ENCODE peak calls at places on chromosome 4, in six cellular contexts. One of them, this sample, is unnamed.
A peak's percentile ranks its signal among the peaks of the same experiment; 100 is the strongest.

GRCh38 chr4:57018930-57019329 is 40.2 kb downstream of the POLR2B start:
- DNase-seq in left lung: no peak
- DNase-seq in brain microvascular endothelial cell: no peak
- DNase-seq in pancreas: no peak
- DNase-seq in keratinocyte: no peak
- DNase-seq in bronchial epithelial cell: no peak
- DNase-seq in this sample: no peak

GRCh38 chr4:68878048-68878447 is 62.3 kb downstream of the UGT2B10 start:
- DNase-seq in keratinocyte: no peak
- DNase-seq in pancreas: no peak
- DNase-seq in brain microvascular endothelial cell: no peak
- DNase-seq in left lung: no peak
- DNase-seq in bronchial epithelial cell: no peak
- DNase-seq in this sample: no peak

GRCh38 chr4:87103691-87104187 is 116.7 kb downstream of the KLHL8 start:
- DNase-seq in pancreas: no peak
- DNase-seq in left lung: no peak
- DNase-seq in brain microvascular endothelial cell: peak; percentile 66
- DNase-seq in bronchial epithelial cell: peak; percentile 98
- DNase-seq in keratinocyte: peak; percentile 55
- DNase-seq in this sample: no peak

GRCh38 chr4:170420255-170420693 is 330.5 kb upstream of the AADAT start:
- DNase-seq in brain microvascular endothelial cell: no peak
- DNase-seq in pancreas: no peak
- DNase-seq in bronchial epithelial cell: peak; percentile 27
- DNase-seq in left lung: no peak
- DNase-seq in keratinocyte: no peak
- DNase-seq in this sample: no peak

GRCh38 chr4:18012807-18013462 is 8.6 kb downstream of the LCORL start:
- DNase-seq in keratinocyte: no peak
- DNase-seq in left lung: no peak
- DNase-seq in brain microvascular endothelial cell: no peak
- DNase-seq in bronchial epithelial cell: peak; percentile 5
- DNase-seq in pancreas: no peak
- DNase-seq in this sample: no peak

GRCh38 chr4:116499-116898 is 7.8 kb upstream of the ZNF718 start:
- DNase-seq in bronchial epithelial cell: no peak
- DNase-seq in keratinocyte: no peak
- DNase-seq in pancreas: no peak
- DNase-seq in brain microvascular endothelial cell: no peak
- DNase-seq in left lung: no peak
- DNase-seq in this sample: no peak

GRCh38 chr4:139889194-139889762 is 223.7 kb downstream of the MGST2 start:
- DNase-seq in bronchial epithelial cell: peak; percentile 94
- DNase-seq in keratinocyte: peak; percentile 66
- DNase-seq in pancreas: no peak
- DNase-seq in left lung: no peak
- DNase-seq in brain microvascular endothelial cell: no peak
- DNase-seq in this sample: no peak

GRCh38 chr4:129926936-129927335 is 831.0 kb downstream of the C4orf33 start:
- DNase-seq in bronchial epithelial cell: no peak
- DNase-seq in left lung: no peak
- DNase-seq in pancreas: no peak
- DNase-seq in keratinocyte: no peak
- DNase-seq in brain microvascular endothelial cell: no peak
- DNase-seq in this sample: no peak

GRCh38 chr4:112916868-112917267 is 132.6 kb upstream of the ANK2 start:
- DNase-seq in bronchial epithelial cell: peak; percentile 5
- DNase-seq in pancreas: no peak
- DNase-seq in left lung: no peak
- DNase-seq in keratinocyte: no peak
- DNase-seq in brain microvascular endothelial cell: peak; percentile 69
- DNase-seq in this sample: no peak

GRCh38 chr4:119172223-119172622 is 36.6 kb downstream of the MYOZ2 start:
- DNase-seq in keratinocyte: no peak
- DNase-seq in bronchial epithelial cell: peak; percentile 18
- DNase-seq in brain microvascular endothelial cell: no peak
- DNase-seq in pancreas: no peak
- DNase-seq in left lung: no peak
- DNase-seq in this sample: no peak

GRCh38 chr4:62543002-62543401 is 1342.9 kb downstream of the ADGRL3 start:
- DNase-seq in left lung: no peak
- DNase-seq in pancreas: no peak
- DNase-seq in brain microvascular endothelial cell: no peak
- DNase-seq in bronchial epithelial cell: no peak
- DNase-seq in keratinocyte: no peak
- DNase-seq in this sample: no peak

GRCh38 chr4:113978561-113979156 is 788 bp downstream of the ARSJ start:
- DNase-seq in bronchial epithelial cell: peak; percentile 41
- DNase-seq in left lung: peak; percentile 80
- DNase-seq in keratinocyte: no peak
- DNase-seq in pancreas: peak; percentile 35
- DNase-seq in brain microvascular endothelial cell: no peak
- DNase-seq in this sample: no peak

GRCh38 chr4:94909645-94910044 is 151.9 kb downstream of the BMPR1B start:
- DNase-seq in pancreas: no peak
- DNase-seq in left lung: no peak
- DNase-seq in bronchial epithelial cell: no peak
- DNase-seq in brain microvascular endothelial cell: no peak
- DNase-seq in keratinocyte: no peak
- DNase-seq in this sample: no peak

GRCh38 chr4:53763813-53764597 is 172.7 kb upstream of the LNX1 start:
- DNase-seq in left lung: peak; percentile 40
- DNase-seq in bronchial epithelial cell: peak; percentile 33
- DNase-seq in keratinocyte: no peak
- DNase-seq in pancreas: no peak
- DNase-seq in brain microvascular endothelial cell: peak; percentile 82
- DNase-seq in this sample: no peak

GRCh38 chr4:182555997-182556418 is 312.8 kb downstream of the TENM3 start:
- DNase-seq in left lung: no peak
- DNase-seq in keratinocyte: peak; percentile 23
- DNase-seq in brain microvascular endothelial cell: peak; percentile 70
- DNase-seq in pancreas: no peak
- DNase-seq in bronchial epithelial cell: peak; percentile 50
- DNase-seq in this sample: no peak

GRCh38 chr4:4837316-4837715 is 22.1 kb upstream of the MSX1 start:
- DNase-seq in pancreas: no peak
- DNase-seq in keratinocyte: no peak
- DNase-seq in brain microvascular endothelial cell: no peak
- DNase-seq in left lung: no peak
- DNase-seq in bronchial epithelial cell: no peak
- DNase-seq in this sample: no peak

GRCh38 chr4:6605605-6606004 is 30.6 kb downstream of the MAN2B2 start:
- DNase-seq in left lung: no peak
- DNase-seq in pancreas: no peak
- DNase-seq in keratinocyte: no peak
- DNase-seq in brain microvascular endothelial cell: no peak
- DNase-seq in bronchial epithelial cell: no peak
- DNase-seq in this sample: no peak

GRCh38 chr4:20832821-20833220 is 132.6 kb downstream of the PACRGL start:
- DNase-seq in left lung: no peak
- DNase-seq in keratinocyte: no peak
- DNase-seq in pancreas: no peak
- DNase-seq in brain microvascular endothelial cell: peak; percentile 88
- DNase-seq in bronchial epithelial cell: peak; percentile 51
- DNase-seq in this sample: no peak

GRCh38 chr4:144748814-144749555 is 103.0 kb downstream of the HHIP start:
- DNase-seq in brain microvascular endothelial cell: no peak
- DNase-seq in pancreas: no peak
- DNase-seq in left lung: no peak
- DNase-seq in bronchial epithelial cell: no peak
- DNase-seq in keratinocyte: no peak
- DNase-seq in this sample: no peak

DNA sequence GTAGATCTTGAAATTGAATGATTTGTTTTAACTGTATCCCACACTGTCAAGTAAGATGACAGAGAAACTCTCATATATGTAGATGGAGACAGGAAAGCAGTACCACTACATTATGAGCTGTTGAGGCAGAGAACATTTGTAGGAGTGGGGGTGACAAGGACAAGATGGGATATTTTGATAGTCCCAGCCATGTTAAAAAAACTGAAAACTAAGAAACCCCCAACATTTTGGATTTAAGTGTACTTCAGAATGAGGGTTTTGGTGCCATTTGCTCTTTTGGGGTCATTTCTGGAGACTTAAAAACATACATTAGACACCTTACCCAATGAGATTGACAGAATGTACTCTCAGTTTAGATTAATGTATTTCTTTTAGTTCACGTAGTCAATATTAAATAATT is 149.9 kb upstream of the SLC4A4 start:
- DNase-seq in keratinocyte: no peak
- DNase-seq in brain microvascular endothelial cell: no peak
- DNase-seq in bronchial epithelial cell: no peak
- DNase-seq in pancreas: no peak
- DNase-seq in left lung: no peak
- DNase-seq in this sample: no peak
- H3K4me3 ChIP-seq in keratinocyte: no peak overlapping the region
- H3K4me3 ChIP-seq in brain microvascular endothelial cell: no peak overlapping the region
- H3K4me3 ChIP-seq in bronchial epithelial cell: no peak overlapping the region
- H3K4me3 ChIP-seq in pancreas: no peak overlapping the region
- H3K4me3 ChIP-seq in left lung: no peak overlapping the region
- H3K4me3 ChIP-seq in this sample: peak overlapping the region; percentile 79

DNA sequence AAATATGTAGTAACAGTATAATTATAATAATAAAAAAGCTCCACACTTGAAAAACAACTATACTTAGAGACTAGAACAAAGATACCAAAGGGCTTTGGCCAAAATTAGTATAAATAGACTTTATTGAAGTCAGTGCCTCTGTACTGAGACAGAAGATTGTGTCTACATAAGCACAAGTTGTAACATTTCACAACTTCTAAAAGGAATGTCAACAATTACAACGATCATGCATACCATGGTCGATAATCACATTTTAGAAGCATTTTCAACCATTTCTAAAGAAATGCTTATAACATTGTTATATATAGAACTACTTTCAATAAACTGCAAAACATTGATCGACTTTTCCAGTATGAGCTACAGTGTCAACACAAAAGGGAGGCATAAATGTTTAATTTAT is 57.0 kb downstream of the DHX15 start:
- DNase-seq in left lung: no peak
- DNase-seq in keratinocyte: no peak
- DNase-seq in brain microvascular endothelial cell: no peak
- DNase-seq in pancreas: no peak
- DNase-seq in bronchial epithelial cell: no peak
- DNase-seq in this sample: no peak
- H3K36me3 ChIP-seq in left lung: peaks cover 82% of the 10 kb centered on the region
- H3K36me3 ChIP-seq in keratinocyte: peaks cover 10% of the 10 kb centered on the region
- H3K36me3 ChIP-seq in brain microvascular endothelial cell: peaks cover 52% of the 10 kb centered on the region
- H3K36me3 ChIP-seq in pancreas: peaks cover 13% of the 10 kb centered on the region
- H3K36me3 ChIP-seq in bronchial epithelial cell: peaks cover 6% of the 10 kb centered on the region
- H3K36me3 ChIP-seq in this sample: no peaks in the 10 kb centered on the region

GRCh38 chr4:110508827-110509446 is 33.0 kb downstream of the ENPEP start:
- DNase-seq in pancreas: no peak
- DNase-seq in left lung: no peak
- DNase-seq in keratinocyte: no peak
- DNase-seq in bronchial epithelial cell: peak; percentile 40
- DNase-seq in brain microvascular endothelial cell: no peak
- DNase-seq in this sample: no peak
- TF ChIP-seq CTCF in pancreas: no peak
- TF ChIP-seq CTCF in left lung: peak; percentile 14
- TF ChIP-seq CTCF in keratinocyte: peak; percentile 25
- TF ChIP-seq CTCF in bronchial epithelial cell: no peak
- TF ChIP-seq CTCF in brain microvascular endothelial cell: peak; percentile 30
- TF ChIP-seq CTCF in this sample: peak; percentile 39

GRCh38 chr4:71486550-71487323 is 147.9 kb downstream of the SLC4A4 start:
- DNase-seq in pancreas: no peak
- DNase-seq in keratinocyte: no peak
- DNase-seq in left lung: no peak
- DNase-seq in brain microvascular endothelial cell: no peak
- DNase-seq in bronchial epithelial cell: no peak
- DNase-seq in this sample: no peak
- H3K4me3 ChIP-seq in pancreas: no peak overlapping the region
- H3K4me3 ChIP-seq in keratinocyte: no peak overlapping the region
- H3K4me3 ChIP-seq in left lung: no peak overlapping the region
- H3K4me3 ChIP-seq in brain microvascular endothelial cell: no peak overlapping the region
- H3K4me3 ChIP-seq in bronchial epithelial cell: no peak overlapping the region
- H3K4me3 ChIP-seq in this sample: no peak overlapping the region